ENCODE peak calls at places on chromosomes 13 and 19, in eight cellular contexts. T is nephron progenitor cell, N is neural progenitor cell, D is pancreas, S is heart right ventricle, U is GM10248, L is choroid plexus epithelial cell, B is GM20000. H is an unnamed sample.

GRCh38 chr19:57830071-57830602 is at the start of gene ZNF587B:
- DNase-seq in T (peak; percentile 88), N (peak; percentile 95), D (peak; percentile 63), S (peak; percentile 78), U (no peak), L (peak; percentile 84), B (no peak), H (no peak)

GRCh38 chr19:17423429-17424208 is 3.8 kb downstream of the MVB12A start:
- DNase-seq in T (no peak), N (no peak), D (no peak), S (no peak), U (no peak), L (no peak), B (no peak), H (no peak)

GRCh38 chr13:98548230-98548629 is 28.7 kb downstream of the STK24 start:
- DNase-seq in T (no peak), N (no peak), D (no peak), S (no peak), U (no peak), L (no peak), B (no peak), H (no peak)

GRCh38 chr13:103539265-103539664 is 473.0 kb upstream of the SLC10A2 start:
- DNase-seq in T (peak; percentile 56), N (peak; percentile 78), D (no peak), S (peak; percentile 11), U (no peak), L (no peak), B (no peak), H (no peak)

GRCh38 chr13:23510544-23510916 is 59.7 kb upstream of the TNFRSF19 start:
- DNase-seq in T (no peak), N (no peak), D (no peak), S (no peak), U (no peak), L (peak; percentile 66), B (no peak), H (no peak)

GRCh38 chr19:40150170-40150569 is 41.1 kb upstream of the MAP3K10 start:
- DNase-seq in T (no peak), N (no peak), D (no peak), S (no peak), U (no peak), L (peak; percentile 50), B (no peak), H (no peak)

GRCh38 chr13:106143392-106143791 is 392.1 kb downstream of the EFNB2 start:
- DNase-seq in T (no peak), N (no peak), D (no peak), S (no peak), U (no peak), L (peak; percentile 78), B (no peak), H (no peak)

GRCh38 chr19:39126593-39127187 is 1.1 kb downstream of the PAK4 start:
- DNase-seq in T (no peak), N (peak; percentile 63), D (peak; percentile 89), S (no peak), U (no peak), L (peak; percentile 47), B (no peak), H (no peak)

GRCh38 chr13:26558074-26558805 is 757 bp downstream of the WASF3 start:
- DNase-seq in T (peak; percentile 46), N (peak; percentile 70), D (no peak), S (peak; percentile 30), U (no peak), L (peak; percentile 23), B (no peak), H (no peak)

GRCh38 chr19:14120497-14120780 is 2.9 kb upstream of the PRKACA start:
- DNase-seq in T (no peak), N (no peak), D (no peak), S (no peak), U (no peak), L (no peak), B (no peak), H (no peak)

GRCh38 chr13:51034906-51035305 is 76.2 kb downstream of the C13orf42 start:
- DNase-seq in T (no peak), N (no peak), D (no peak), S (no peak), U (no peak), L (no peak), B (no peak), H (no peak)

GRCh38 chr13:49625392-49626137 is 2.7 kb upstream of the ARL11 start:
- DNase-seq in T (peak; percentile 19), N (no peak), D (peak; percentile 55), S (peak; percentile 58), U (no peak), L (peak; percentile 30), B (no peak), H (no peak)

GRCh38 chr13:39768962-39769361 is 113.5 kb downstream of the COG6 start:
- DNase-seq in T (no peak), N (no peak), D (no peak), S (no peak), U (no peak), L (no peak), B (no peak), H (no peak)

GRCh38 chr19:43624933-43625332 is 5.5 kb upstream of the ZNF428 start:
- DNase-seq in T (peak; percentile 69), N (peak; percentile 86), D (peak; percentile 40), S (peak; percentile 63), U (peak; percentile 87), L (peak; percentile 43), B (peak; percentile 88), H (peak; percentile 59)
- TF ChIP-seq CTCF in T (peak; percentile 17), N (peak; percentile 56), D (no peak), S (no peak), U (peak; percentile 68), L (peak; percentile 25), B (peak; percentile 60), H (no peak)

GRCh38 chr19:5148794-5149190 is 179.9 kb downstream of the KDM4B start:
- DNase-seq in T (no peak), N (no peak), D (no peak), S (peak; percentile 6), U (no peak), L (no peak), B (no peak), H (no peak)

GRCh38 chr19:5147074-5147970 is 178.4 kb downstream of the KDM4B start:
- DNase-seq in T (no peak), N (no peak), D (no peak), S (no peak), U (no peak), L (no peak), B (no peak), H (no peak)

GRCh38 chr19:5149508-5149907 is 180.6 kb downstream of the KDM4B start:
- DNase-seq in T (no peak), N (no peak), D (no peak), S (no peak), U (no peak), L (no peak), B (no peak), H (no peak)

GRCh38 chr19:5149930-5150329 is 181.0 kb downstream of the KDM4B start:
- DNase-seq in T (no peak), N (no peak), D (no peak), S (no peak), U (no peak), L (no peak), B (no peak), H (no peak)

GRCh38 chr19:5147971-5148793 is 179.3 kb downstream of the KDM4B start:
- DNase-seq in T (no peak), N (no peak), D (no peak), S (peak; percentile 25), U (no peak), L (peak; percentile 83), B (no peak), H (no peak)
- TF ChIP-seq CTCF in T (no peak), N (no peak), D (no peak), S (no peak), U (no peak), L (peak; percentile 13), B (no peak), H (no peak)

GRCh38 chr19:1719519-1719918 is 33.8 kb upstream of the ONECUT3 start:
- DNase-seq in T (no peak), N (no peak), D (no peak), S (no peak), U (no peak), L (no peak), B (no peak), H (no peak)

GRCh38 chr19:1720237-1720636 is 33.1 kb upstream of the ONECUT3 start:
- DNase-seq in T (no peak), N (no peak), D (no peak), S (no peak), U (no peak), L (no peak), B (no peak), H (no peak)

GRCh38 chr19:1718382-1719315 is 34.7 kb upstream of the ONECUT3 start:
- DNase-seq in T (no peak), N (peak; percentile 56), D (no peak), S (no peak), U (no peak), L (no peak), B (no peak), H (no peak)

GRCh38 chr19:1717200-1717969 is 35.9 kb upstream of the ONECUT3 start:
- DNase-seq in T (no peak), N (no peak), D (no peak), S (no peak), U (no peak), L (no peak), B (no peak), H (no peak)

DNA sequence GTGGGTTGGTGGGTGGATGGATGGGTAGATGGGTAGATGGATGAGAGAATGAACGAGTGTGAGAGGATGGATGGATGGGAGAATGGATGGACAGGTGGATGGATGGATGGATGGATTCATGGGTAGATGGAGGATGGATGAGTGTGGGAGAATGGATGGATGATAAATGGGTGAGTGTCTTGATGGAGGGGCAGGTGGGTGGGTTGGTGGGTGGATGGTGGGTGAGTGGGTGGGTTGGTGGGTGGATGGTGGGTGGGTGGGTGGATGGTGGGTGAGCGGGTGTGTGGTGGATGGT is 35.4 kb upstream of the ONECUT3 start:
- DNase-seq in T (no peak), N (no peak), D (no peak), S (no peak), U (no peak), L (no peak), B (no peak), H (no peak)
- TF ChIP-seq CTCF in T (no peak), N (no peak), D (no peak), S (no peak), U (no peak), L (no peak), B (no peak), H (no peak)

GRCh38 chr19:42116308-42117075 is 15.8 kb downstream of the POU2F2 start:
- DNase-seq in T (no peak), N (no peak), D (no peak), S (no peak), U (no peak), L (no peak), B (no peak), H (no peak)
- TF ChIP-seq CTCF in T (no peak), N (no peak), D (no peak), S (no peak), U (no peak), L (peak; percentile 22), B (peak; percentile 12), H (no peak)

GRCh38 chr13:19782049-19782726 is 557 bp downstream of the PSPC1 start:
- DNase-seq in T (peak; percentile 60), N (peak; percentile 58), D (peak; percentile 55), S (peak; percentile 60), U (peak; percentile 42), L (peak; percentile 67), B (peak; percentile 62), H (peak; percentile 57)
- TF ChIP-seq CTCF in T (no peak), N (no peak), D (no peak), S (no peak), U (no peak), L (peak; percentile 17), B (no peak), H (no peak)